ENCODE peak calls at places on chromosomes 7 and 10, in four cellular contexts. G is vagina, R is ovary, K is neural progenitor cell. W is an unnamed sample.

GRCh38 chr10:6151087-6151977 is 51.4 kb upstream of the PFKFB3 start:
- DNase-seq in K (peak; percentile 80), R (peak; percentile 54), G (no peak), W (no peak)

GRCh38 chr10:50395279-50395678 is 144.0 kb upstream of the ASAH2 start:
- DNase-seq in G (no peak), K (no peak), R (no peak), W (no peak)

GRCh38 chr7:151256410-151257045 is 8.0 kb upstream of the SMARCD3 start:
- DNase-seq in G (no peak), K (no peak), R (no peak), W (no peak)

GRCh38 chr7:134949171-134949570 is 37.1 kb upstream of the AGBL3 start:
- DNase-seq in G (no peak), K (no peak), R (no peak), W (no peak)

GRCh38 chr7:18408461-18408860 is 87.1 kb upstream of the HDAC9 start:
- DNase-seq in R (no peak), G (no peak), K (no peak), W (peak; percentile 62)

GRCh38 chr10:22086730-22087364 is 83.3 kb upstream of the DNAJC1 start:
- DNase-seq in R (peak; percentile 87), K (peak; percentile 57), G (no peak), W (peak; percentile 12)

GRCh38 chr10:47025540-47026300 is 114.5 kb downstream of the PTPN20 start:
- DNase-seq in G (peak; percentile 85), K (no peak), R (no peak), W (no peak)

GRCh38 chr10:100744980-100745881 is at the start of gene PAX2:
- DNase-seq in K (peak; percentile 90), G (no peak), R (no peak), W (no peak)

GRCh38 chr7:134932707-134933370 is 53.5 kb upstream of the AGBL3 start:
- DNase-seq in G (no peak), K (no peak), R (no peak), W (no peak)

GRCh38 chr10:61408065-61408464 is 45.1 kb downstream of the TMEM26 start:
- DNase-seq in K (no peak), R (no peak), G (no peak), W (no peak)

GRCh38 chr10:99695761-99696160 is 36.2 kb downstream of the COX15 start:
- DNase-seq in R (no peak), G (no peak), K (no peak), W (no peak)

GRCh38 chr10:102157224-102157623 is 5.0 kb downstream of the NOLC1 start:
- DNase-seq in K (no peak), R (no peak), G (no peak), W (no peak)

GRCh38 chr10:30630571-30630970 is 1.0 kb upstream of the LYZL2 start:
- DNase-seq in G (no peak), K (no peak), R (no peak), W (no peak)

GRCh38 chr7:90312745-90313144 is 8.4 kb downstream of the FAM237B start:
- DNase-seq in G (no peak), K (peak; percentile 21), R (no peak), W (no peak)

GRCh38 chr7:71984348-71984747 is 427.8 kb downstream of the CALN1 start:
- DNase-seq in K (no peak), R (no peak), G (no peak), W (no peak)

GRCh38 chr10:50917486-50917885 is 32.1 kb upstream of the A1CF start:
- DNase-seq in R (no peak), K (no peak), G (no peak), W (no peak)

GRCh38 chr10:76133597-76134255 is 702.3 kb downstream of the LRMDA start:
- DNase-seq in G (no peak), R (no peak), K (no peak), W (no peak)

GRCh38 chr10:63614371-63614891 is 93.2 kb downstream of the REEP3 start:
- DNase-seq in G (no peak), K (no peak), R (no peak), W (no peak)

GRCh38 chr10:73591935-73592699 is 975 bp upstream of the USP54 start:
- DNase-seq in K (peak; percentile 57), G (no peak), R (peak; percentile 64), W (no peak)

GRCh38 chr7:120304674-120305073 is 31.7 kb downstream of the KCND2 start:
- DNase-seq in K (peak; percentile 2), G (no peak), R (no peak), W (no peak)

GRCh38 chr7:7967909-7968543 is 570 bp upstream of the GLCCI1 start:
- DNase-seq in G (no peak), K (peak; percentile 9), R (no peak), W (no peak)

GRCh38 chr10:10526846-10527245 is 490.8 kb upstream of the CELF2 start:
- DNase-seq in R (no peak), G (no peak), K (no peak), W (no peak)

GRCh38 chr7:124322561-124322960 is 289.7 kb upstream of the TMEM229A start:
- DNase-seq in K (no peak), G (no peak), R (no peak), W (no peak)

GRCh38 chr10:121308046-121308445 is 290.2 kb downstream of the FGFR2 start:
- DNase-seq in K (no peak), G (no peak), R (no peak), W (no peak)

GRCh38 chr10:99827906-99828305 is 45.5 kb downstream of the ABCC2 start:
- DNase-seq in R (no peak), G (no peak), K (no peak), W (no peak)

GRCh38 chr7:88693131-88693530 is 66.4 kb upstream of the ZNF804B start:
- DNase-seq in G (no peak), R (no peak), K (no peak), W (no peak)

GRCh38 chr7:23909426-23909825 is 199.4 kb downstream of the STK31 start:
- DNase-seq in R (no peak), G (no peak), K (no peak), W (no peak)

GRCh38 chr7:77838929-77839491 is 40.4 kb downstream of the PHTF2 start:
- DNase-seq in G (no peak), R (no peak), K (peak; percentile 36), W (no peak)

GRCh38 chr10:133465191-133465949 is 11.6 kb downstream of the SCART1 start:
- DNase-seq in R (no peak), G (peak; percentile 56), K (no peak), W (no peak)

GRCh38 chr10:98971464-98971863 is 264.2 kb downstream of the HPSE2 start:
- DNase-seq in G (no peak), K (no peak), R (no peak), W (no peak)

GRCh38 chr7:103936558-103936957 is 52.9 kb downstream of the RELN start:
- DNase-seq in G (no peak), K (no peak), R (no peak), W (no peak)

GRCh38 chr7:139476139-139476538 is 7.3 kb downstream of the KLRG2 start:
- DNase-seq in G (no peak), R (no peak), K (no peak), W (no peak)

GRCh38 chr7:122885583-122886356 is 490 bp downstream of the CADPS2 start:
- DNase-seq in K (peak; percentile 83), R (peak; percentile 47), G (no peak), W (no peak)

GRCh38 chr10:50325449-50326188 is 74.3 kb upstream of the ASAH2 start:
- DNase-seq in K (no peak), R (peak; percentile 52), G (no peak), W (peak; percentile 94)

GRCh38 chr10:131963350-131963749 is 18.4 kb downstream of the BNIP3 start:
- DNase-seq in G (no peak), K (no peak), R (no peak), W (no peak)

GRCh38 chr7:30510124-30511074 is 5.8 kb upstream of the GGCT start:
- DNase-seq in G (no peak), K (peak; percentile 62), R (peak; percentile 28), W (no peak)

DNA sequence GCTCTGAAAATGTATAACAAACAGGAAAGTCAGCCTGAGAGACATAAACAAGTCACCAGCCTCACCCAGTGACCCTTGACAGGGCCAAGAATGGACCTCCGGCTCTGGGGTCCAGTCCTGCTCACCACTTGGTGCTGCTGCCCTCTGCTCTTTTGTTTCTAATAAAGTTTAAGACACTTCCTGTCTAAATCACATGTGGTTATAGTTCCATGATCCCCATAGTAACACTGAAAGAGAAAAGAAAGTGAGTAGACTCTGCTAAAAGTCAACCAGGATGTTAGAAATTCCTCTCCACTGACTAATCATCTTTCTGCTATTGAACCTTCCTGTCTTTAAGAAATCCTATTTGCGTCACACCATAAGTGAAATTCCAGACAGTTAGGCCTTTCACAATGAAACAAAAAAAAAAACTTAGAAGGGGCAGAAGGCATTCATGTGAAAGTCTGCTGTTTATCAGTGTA is 179.2 kb upstream of the BET1 start:
- DNase-seq in K (peak; percentile 11), R (peak; percentile 39), G (no peak), W (peak; percentile 99)
- TF ChIP-seq CTCF in K (no peak), R (no peak), G (no peak), W (no peak)

DNA sequence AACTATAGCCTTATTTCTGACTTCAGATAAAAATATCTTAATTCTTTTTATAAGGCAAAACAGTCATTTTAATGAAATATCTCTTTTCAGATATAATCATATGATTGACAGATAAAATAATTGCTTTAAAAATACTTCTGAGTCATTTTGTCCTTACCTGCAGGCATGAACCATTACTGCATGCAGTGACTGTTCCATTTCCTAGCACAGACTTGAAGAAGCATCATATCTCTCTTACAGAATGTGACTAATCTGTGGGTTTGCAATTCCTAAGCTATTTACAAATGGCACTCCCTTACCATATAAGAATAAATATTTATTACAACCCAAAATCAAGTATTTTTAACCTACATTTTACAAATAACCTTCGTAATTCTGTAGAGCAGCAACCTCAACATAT is 120.7 kb downstream of the SRPK2 start:
- DNase-seq in G (no peak), R (no peak), K (no peak), W (peak; percentile 17)
- H3K4me3 ChIP-seq in G (peak overlapping the region; percentile 36), R (peak overlapping the region; percentile 37), K (no peak overlapping the region), W (peak overlapping the region; percentile 33)

GRCh38 chr7:117829450-117829849 is 43.8 kb downstream of the CTTNBP2 start:
- DNase-seq in K (no peak), G (no peak), R (no peak), W (no peak)
- TF ChIP-seq CTCF in K (no peak), G (no peak), R (no peak), W (no peak)

DNA sequence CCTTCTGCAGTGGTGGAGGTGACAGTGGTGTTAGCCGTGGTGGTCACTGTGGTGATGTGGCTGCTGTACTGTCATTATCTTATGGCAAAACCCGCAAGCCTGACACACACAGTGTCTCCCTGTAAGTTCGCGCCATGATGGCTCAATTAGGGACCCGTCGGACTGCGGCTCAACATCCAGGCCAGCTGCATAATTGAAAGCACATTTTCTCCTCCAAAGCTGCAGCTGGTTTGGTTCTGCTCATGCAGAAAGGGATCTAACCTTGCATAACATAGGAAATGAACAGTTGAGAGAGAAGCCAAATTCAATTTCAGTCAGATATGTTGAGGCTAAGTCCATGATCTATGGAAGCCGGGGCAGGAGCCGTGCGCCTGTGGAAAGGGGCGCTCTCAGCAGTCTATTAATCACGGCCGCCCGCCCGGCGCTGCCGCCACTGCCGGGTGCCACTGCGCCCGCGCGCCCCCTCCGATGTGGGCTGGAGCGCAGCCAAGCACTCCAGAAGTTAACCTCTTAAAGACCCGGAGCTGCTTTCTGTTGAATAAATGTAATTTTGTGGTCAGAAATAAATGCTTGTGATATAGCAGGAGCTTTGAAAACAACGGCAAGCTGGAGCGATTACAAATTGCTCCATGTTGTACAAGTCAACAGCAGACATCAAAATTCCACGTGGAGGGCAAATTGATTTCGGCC is 227.7 kb downstream of the CUX1 start:
- DNase-seq in K (peak; percentile 15), R (peak; percentile 47), G (no peak), W (peak; percentile 75)
- H3K4me3 ChIP-seq in K (no peak overlapping the region), R (peak overlapping the region; percentile 25), G (peak overlapping the region; percentile 17), W (no peak overlapping the region)

GRCh38 chr10:62414359-62414758 is 40.2 kb downstream of the ZNF365 start:
- DNase-seq in R (no peak), K (no peak), G (no peak), W (no peak)
- TF ChIP-seq CTCF in R (no peak), K (peak; percentile 23), G (no peak), W (peak; percentile 2)

GRCh38 chr7:2321020-2321419 is 6.8 kb upstream of the SNX8 start:
- DNase-seq in G (no peak), R (no peak), K (peak; percentile 60), W (no peak)
- H3K4me3 ChIP-seq in G (no peak overlapping the region), R (no peak overlapping the region), K (no peak overlapping the region), W (no peak overlapping the region)

W was measured in AG04449.